ENCODE peak calls at places on chromosomes 16 and 17, in five cellular contexts. E, Z, M, V and F are unnamed samples.

GRCh38 chr17:72717676-72718075 is 374.8 kb downstream of the SLC39A11 start:
- DNase-seq in E (no peak), Z (no peak), M (no peak), V (no peak), F (no peak)

GRCh38 chr16:47523342-47524006 is 62.3 kb downstream of the PHKB start:
- DNase-seq in E (no peak), Z (no peak), M (no peak), V (no peak), F (no peak)

GRCh38 chr16:88442435-88442810 is 10.7 kb upstream of the ZFPM1 start:
- DNase-seq in E (no peak), Z (no peak), M (no peak), V (no peak), F (no peak)

GRCh38 chr16:13638218-13638617 is 281.7 kb upstream of the ERCC4 start:
- DNase-seq in E (no peak), Z (no peak), M (no peak), V (no peak), F (no peak)

GRCh38 chr16:75203667-75204409 is 3.1 kb downstream of the CTRB2 start:
- DNase-seq in E (no peak), Z (no peak), M (no peak), V (no peak), F (peak; percentile 38)

GRCh38 chr16:70660672-70661350 is 14.5 kb downstream of the IL34 start:
- DNase-seq in E (no peak), Z (no peak), M (no peak), V (no peak), F (no peak)

GRCh38 chr17:34816806-34817205 is 144.5 kb downstream of the CCT6B start:
- DNase-seq in E (no peak), Z (no peak), M (no peak), V (no peak), F (no peak)

GRCh38 chr17:75315541-75316243 is 26.5 kb upstream of the SLC25A19 start:
- DNase-seq in E (no peak), Z (no peak), M (peak; percentile 71), V (no peak), F (no peak)

GRCh38 chr17:37024181-37024637 is 75.5 kb downstream of the AATF start:
- DNase-seq in E (no peak), Z (peak; percentile 45), M (no peak), V (no peak), F (no peak)

GRCh38 chr17:34997355-34997862 is 17.1 kb downstream of the LIG3 start:
- DNase-seq in E (peak; percentile 88), Z (no peak), M (peak; percentile 78), V (no peak), F (no peak)

GRCh38 chr17:165939-166338 is 15.5 kb downstream of the DOC2B start:
- DNase-seq in E (no peak), Z (no peak), M (no peak), V (no peak), F (no peak)

GRCh38 chr17:42803074-42803883 is 4.6 kb downstream of the CNTD1 start:
- DNase-seq in E (no peak), Z (no peak), M (no peak), V (no peak), F (no peak)

GRCh38 chr17:10879110-10879509 is 41.2 kb upstream of the PIRT start:
- DNase-seq in E (peak; percentile 50), Z (no peak), M (no peak), V (peak; percentile 67), F (no peak)

GRCh38 chr17:82848022-82848592 is 8.3 kb upstream of the ZNF750 start:
- DNase-seq in E (peak; percentile 81), Z (no peak), M (no peak), V (no peak), F (no peak)

GRCh38 chr17:44655983-44656700 is at the start of gene MEIOC:
- DNase-seq in E (no peak), Z (no peak), M (no peak), V (peak; percentile 84), F (no peak)

GRCh38 chr17:76543482-76544122 is 3.8 kb downstream of the PRCD start:
- DNase-seq in E (no peak), Z (no peak), M (no peak), V (no peak), F (no peak)

DNA sequence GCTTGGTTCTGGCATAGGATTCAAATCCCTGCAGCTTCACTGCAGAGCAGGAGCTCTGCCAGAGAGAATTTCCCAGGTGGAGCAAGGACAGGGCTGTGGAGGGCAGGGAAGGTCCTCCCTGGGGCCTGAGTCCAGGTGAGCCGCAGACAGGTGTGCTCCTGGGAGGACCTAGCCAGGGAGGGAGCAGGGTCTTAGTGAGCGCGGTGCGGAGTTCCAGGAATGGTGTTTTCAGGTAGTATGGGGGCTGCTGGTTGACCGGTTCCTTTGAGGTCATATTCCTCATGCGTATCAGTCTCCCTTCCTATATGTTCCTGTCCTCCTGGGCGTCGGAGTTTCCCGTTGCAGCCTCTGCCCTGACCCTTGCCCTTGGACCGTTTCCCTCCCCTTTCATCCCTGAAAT is 813.3 kb downstream of the KCNJ18 start:
- DNase-seq in E (no peak), Z (no peak), M (no peak), V (no peak), F (no peak)
- H3K9me3 ChIP-seq in E (peaks cover 54% of the 10 kb centered on the region), Z (no peaks in the 10 kb centered on the region), M (no peaks in the 10 kb centered on the region), V (peaks cover 75% of the 10 kb centered on the region), F (peaks cover 6% of the 10 kb centered on the region)

GRCh38 chr17:81302861-81303326 is 7.8 kb upstream of the SLC38A10 start:
- DNase-seq in E (no peak), Z (no peak), M (no peak), V (no peak), F (no peak)
- TF ChIP-seq CTCF in E (no peak), Z (no peak), M (no peak), V (no peak), F (no peak)

DNA sequence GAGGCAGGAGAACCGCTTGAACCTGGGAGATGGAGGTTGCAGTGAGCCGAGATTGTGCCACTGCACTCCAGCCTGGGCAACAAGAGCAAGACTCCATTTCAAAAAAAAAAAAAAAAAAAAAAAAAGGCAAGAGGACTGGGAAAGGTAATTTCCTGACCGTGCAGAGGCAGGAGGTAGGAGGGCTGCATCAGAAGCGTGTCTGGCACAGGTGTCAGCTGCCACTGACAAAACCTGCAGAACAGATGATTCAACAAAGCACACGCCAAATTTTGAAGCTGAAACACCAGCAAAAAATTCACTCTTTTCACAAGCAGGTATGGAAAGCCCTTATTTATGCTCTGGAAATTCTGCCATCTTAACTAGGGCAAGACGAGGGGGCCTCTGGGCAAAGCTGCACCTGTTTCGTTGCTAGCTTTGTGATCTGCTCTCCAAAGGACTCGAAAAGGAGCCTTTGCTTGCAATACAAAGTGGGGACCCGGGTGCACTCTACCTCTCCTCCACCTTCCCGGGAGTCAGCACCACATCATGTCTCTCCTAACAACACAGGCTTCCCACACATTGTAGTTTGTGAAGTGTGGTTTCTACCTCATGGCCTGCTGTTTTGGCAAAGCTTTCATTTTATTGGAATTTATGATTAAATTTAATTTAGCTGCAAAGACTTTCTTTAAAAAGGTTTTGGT is 33.7 kb downstream of the USP22 start:
- DNase-seq in E (no peak), Z (no peak), M (no peak), V (no peak), F (no peak)
- TF ChIP-seq POLR2A in E (no peak), Z (no peak), M (no peak), V (no peak), F (no peak)

DNA sequence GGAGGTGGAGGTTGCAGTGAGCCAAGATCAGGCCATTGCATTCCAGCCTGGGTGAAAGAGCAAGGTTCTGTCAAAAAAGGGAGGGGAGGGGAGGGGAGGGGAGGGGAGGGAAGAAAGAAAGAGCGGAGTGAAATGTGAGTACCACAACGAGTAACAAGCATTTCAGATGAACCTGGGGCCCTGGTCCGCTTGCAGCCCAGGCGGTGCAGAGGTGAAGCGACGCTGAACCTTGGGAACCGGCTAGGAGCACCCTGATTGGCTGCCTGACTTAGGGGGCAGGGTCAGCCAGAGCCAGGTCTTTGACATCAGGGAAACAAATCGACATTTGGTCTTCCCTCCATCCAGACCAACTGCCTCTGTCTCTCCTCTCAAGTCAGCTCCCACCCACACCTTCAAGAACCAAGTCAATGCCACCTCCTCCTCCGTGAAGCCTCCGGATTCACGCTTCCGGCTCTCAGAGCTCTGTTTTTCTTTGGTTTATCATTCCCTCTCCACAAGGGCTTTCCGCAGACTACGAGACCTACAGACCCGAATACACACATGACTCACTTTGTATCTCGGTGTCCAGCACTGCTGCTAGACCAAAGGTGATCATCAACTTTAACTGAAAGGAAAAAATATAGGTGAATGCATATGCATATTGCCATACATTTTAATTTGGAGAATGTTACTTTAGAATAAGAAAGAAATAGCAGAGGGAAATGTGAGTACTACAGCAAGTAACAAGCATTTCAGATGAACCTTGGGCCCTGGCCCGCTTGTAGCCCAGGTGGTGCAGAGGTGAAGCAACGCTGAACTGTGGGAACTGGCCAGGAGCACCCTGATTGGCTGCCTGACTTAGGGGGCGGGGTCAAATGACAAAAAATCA is 19.3 kb downstream of the OR1F1 start:
- DNase-seq in E (no peak), Z (no peak), M (no peak), V (no peak), F (no peak)
- H3K9me3 ChIP-seq in E (peaks cover 56% of the 10 kb centered on the region), Z (peaks cover 11% of the 10 kb centered on the region), M (no peaks in the 10 kb centered on the region), V (peaks cover 46% of the 10 kb centered on the region), F (peaks cover 10% of the 10 kb centered on the region)

GRCh38 chr17:66451188-66452149 is 149.1 kb downstream of the PRKCA start:
- DNase-seq in E (peak; percentile 40), Z (no peak), M (no peak), V (peak; percentile 74), F (no peak)
- TF ChIP-seq CTCF in E (no peak), Z (no peak), M (no peak), V (peak; percentile 61), F (no peak)

DNA sequence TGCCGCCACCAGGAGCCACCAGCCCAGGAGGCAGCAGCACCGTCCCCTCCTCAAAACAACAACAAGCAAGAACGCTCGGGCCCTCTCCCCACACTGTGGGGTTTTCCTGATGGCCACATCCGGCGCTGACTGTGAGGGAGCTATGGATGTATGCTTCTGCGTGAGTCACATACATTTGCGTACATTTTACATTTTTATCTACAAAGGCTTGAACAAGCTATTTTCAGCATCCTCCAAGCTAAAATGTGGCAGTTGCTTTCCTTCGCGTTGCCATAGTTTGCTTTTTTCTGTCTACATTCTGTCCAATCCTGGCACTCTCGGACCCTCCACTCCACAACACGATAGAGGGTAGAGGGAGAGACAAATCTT is 2.0 kb upstream of the ABR start:
- DNase-seq in E (no peak), Z (no peak), M (no peak), V (no peak), F (no peak)
- TF ChIP-seq POLR2A in E (no peak), Z (no peak), M (no peak), V (no peak), F (no peak)

GRCh38 chr17:49183341-49183740 is 27.0 kb downstream of the GNGT2 start:
- DNase-seq in E (no peak), Z (no peak), M (no peak), V (no peak), F (no peak)

GRCh38 chr17:49183801-49184200 is 26.6 kb downstream of the GNGT2 start:
- DNase-seq in E (no peak), Z (no peak), M (no peak), V (no peak), F (no peak)

GRCh38 chr17:49180303-49180702 is 30.1 kb downstream of the GNGT2 start:
- DNase-seq in E (peak; percentile 73), Z (no peak), M (peak; percentile 57), V (peak; percentile 89), F (peak; percentile 74)

GRCh38 chr17:49180998-49181635 is 29.3 kb downstream of the GNGT2 start:
- DNase-seq in E (no peak), Z (no peak), M (no peak), V (no peak), F (no peak)
- H3K9me3 ChIP-seq in E (peaks cover 36% of the 10 kb centered on the region), Z (peaks cover 21% of the 10 kb centered on the region), M (no peaks in the 10 kb centered on the region), V (peaks cover 7% of the 10 kb centered on the region), F (peaks cover 13% of the 10 kb centered on the region)

GRCh38 chr17:66171172-66171571 is 20.8 kb downstream of the CEP112 start:
- DNase-seq in E (no peak), Z (no peak), M (no peak), V (no peak), F (no peak)
- TF ChIP-seq CTCF in E (no peak), Z (no peak), M (no peak), V (no peak), F (no peak)

GRCh38 chr17:78144146-78144719 is 2.0 kb upstream of the C17orf99 start:
- DNase-seq in E (peak; percentile 90), Z (no peak), M (peak; percentile 93), V (no peak), F (peak; percentile 71)
- TF ChIP-seq POLR2A in E (no peak), Z (no peak), M (no peak), V (no peak), F (no peak)